ENCODE peak calls at places on chromosomes 3 and 15, in four cellular contexts. U is uterus, L is WERI-Rb-1, X is cardiac muscle cell. W is an unnamed sample.

GRCh38 chr3:188241072-188241471 is 87.1 kb downstream of the LPP start:
- DNase-seq in U (no peak), L (no peak), X (peak; percentile 67), W (no peak)

GRCh38 chr15:59105839-59106238 is 893 bp downstream of the CCNB2 start:
- DNase-seq in U (no peak), L (no peak), X (no peak), W (no peak)

GRCh38 chr3:146626384-146627122 is 21.4 kb upstream of the PLSCR5 start:
- DNase-seq in U (no peak), L (no peak), X (no peak), W (no peak)

GRCh38 chr3:195580733-195581443 is 2.9 kb downstream of the APOD start:
- DNase-seq in U (no peak), L (no peak), X (peak; percentile 37), W (no peak)

GRCh38 chr15:70856884-70857546 is 3.1 kb upstream of the LARP6 start:
- DNase-seq in U (peak; percentile 79), L (no peak), X (no peak), W (no peak)

GRCh38 chr15:69578792-69579587 is 126.4 kb downstream of the RPLP1 start:
- DNase-seq in U (peak; percentile 30), L (no peak), X (no peak), W (no peak)

GRCh38 chr15:95884276-95884675 is 446.2 kb upstream of the NR2F2 start:
- DNase-seq in U (no peak), L (no peak), X (no peak), W (no peak)

GRCh38 chr15:81003023-81003350 is 2.3 kb downstream of the TLNRD1 start:
- DNase-seq in U (no peak), L (no peak), X (no peak), W (no peak)

GRCh38 chr3:28624079-28624478 is 275.5 kb upstream of the AZI2 start:
- DNase-seq in U (no peak), L (no peak), X (no peak), W (no peak)

GRCh38 chr15:28058082-28058481 is 41.0 kb downstream of the OCA2 start:
- DNase-seq in U (no peak), L (no peak), X (no peak), W (no peak)

GRCh38 chr3:189944285-189945145 is 176.2 kb downstream of the P3H2 start:
- DNase-seq in U (no peak), L (no peak), X (no peak), W (no peak)

GRCh38 chr15:74345051-74345450 is 22.4 kb downstream of the CYP11A1 start:
- DNase-seq in U (no peak), L (no peak), X (no peak), W (no peak)

GRCh38 chr3:169454823-169455222 is 208.7 kb downstream of the MECOM start:
- DNase-seq in U (no peak), L (no peak), X (no peak), W (no peak)

GRCh38 chr3:153601422-153601853 is 439.4 kb downstream of the RAP2B start:
- DNase-seq in U (no peak), L (peak; percentile 14), X (no peak), W (no peak)

GRCh38 chr3:140972833-140973232 is 31.2 kb downstream of the SLC25A36 start:
- DNase-seq in U (no peak), L (no peak), X (no peak), W (no peak)
- TF ChIP-seq CTCF in U (no peak), L (no peak), X (peak; percentile 50), W (peak; percentile 67)

DNA sequence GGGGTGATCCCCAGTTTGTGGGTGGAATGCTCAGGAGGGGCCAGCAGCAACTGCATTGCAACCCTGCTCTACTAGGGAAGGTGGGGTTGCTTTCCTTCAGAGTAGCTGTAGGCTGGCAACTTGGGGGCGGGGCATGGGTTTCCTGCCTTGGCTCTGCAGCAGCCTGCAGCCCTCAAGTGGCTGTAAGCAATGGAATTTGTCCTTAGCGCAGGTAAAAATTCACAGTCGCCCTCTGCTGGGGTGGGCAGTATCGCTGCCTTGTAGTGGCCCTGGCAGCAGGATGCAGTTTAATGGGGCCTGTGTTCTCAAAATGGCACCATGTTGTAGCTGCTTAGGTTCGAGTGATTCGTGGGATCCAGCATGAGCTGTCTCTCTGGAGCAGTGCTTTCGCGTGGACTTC is 29.8 kb downstream of the STT3B start:
- DNase-seq in U (no peak), L (no peak), X (peak; percentile 51), W (no peak)
- TF ChIP-seq CTCF in U (no peak), L (no peak), X (no peak), W (no peak)

GRCh38 chr3:45715945-45716344 is 26.7 kb downstream of the SACM1L start:
- DNase-seq in U (no peak), L (no peak), X (no peak), W (no peak)

GRCh38 chr3:45711936-45712335 is 22.7 kb downstream of the SACM1L start:
- DNase-seq in U (no peak), L (no peak), X (no peak), W (no peak)

GRCh38 chr3:45716790-45717336 is 27.7 kb downstream of the SACM1L start:
- DNase-seq in U (no peak), L (no peak), X (no peak), W (no peak)

DNA sequence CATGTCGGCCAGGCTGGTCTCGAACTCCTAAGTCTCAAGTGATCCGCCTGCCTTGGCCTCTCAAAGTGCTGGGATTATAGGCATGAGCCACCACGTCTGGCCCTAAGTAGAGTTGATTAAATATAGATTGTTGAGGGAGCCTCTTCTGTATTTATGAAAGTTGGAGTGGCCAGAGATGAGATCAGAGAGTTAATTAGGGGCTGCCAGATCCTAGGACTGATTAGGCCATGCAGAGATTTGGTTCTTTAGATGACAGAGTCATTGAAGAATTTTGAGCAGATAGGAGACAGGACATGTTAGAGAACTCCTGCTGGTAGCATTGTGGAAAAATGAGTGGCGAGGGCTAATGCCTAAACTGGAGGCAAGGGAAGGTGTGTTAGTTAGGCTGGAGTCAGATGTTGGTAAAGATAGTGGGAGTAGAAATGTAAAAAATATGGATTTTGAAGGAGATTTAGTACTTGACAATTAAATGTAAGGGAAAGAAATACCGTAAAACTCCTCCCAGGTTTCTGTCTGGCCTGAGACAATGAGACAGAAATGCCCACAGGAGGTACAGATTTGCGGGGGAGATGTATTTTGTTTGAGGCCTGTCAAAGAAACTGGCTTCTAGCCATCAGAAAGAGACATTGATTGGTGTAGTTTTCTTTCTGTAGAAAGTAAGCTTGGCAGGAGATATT is 23.4 kb downstream of the SACM1L start:
- DNase-seq in U (no peak), L (no peak), X (no peak), W (no peak)
- TF ChIP-seq CTCF in U (no peak), L (no peak), X (no peak), W (no peak)

DNA sequence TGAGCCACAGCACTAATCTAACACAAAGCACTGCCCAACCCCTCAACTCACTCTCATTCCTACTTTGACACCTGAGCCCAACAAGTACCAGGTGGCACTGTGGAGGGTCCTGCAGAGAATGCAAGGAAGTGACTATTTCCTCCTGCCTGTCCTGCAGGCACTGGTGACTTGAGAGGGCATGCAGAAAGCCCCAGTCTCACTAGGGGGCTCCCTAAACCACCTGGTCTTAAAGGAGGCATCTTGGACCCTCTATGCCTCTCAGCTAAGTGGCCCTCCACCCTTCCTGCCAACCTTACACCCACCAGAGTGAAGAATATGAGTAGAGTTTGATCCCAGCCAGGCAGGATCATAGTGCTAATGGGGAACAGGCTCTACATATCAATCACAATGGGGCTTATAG is 15.2 kb downstream of the TRAIP start:
- DNase-seq in U (no peak), L (peak; percentile 59), X (peak; percentile 49), W (no peak)
- TF ChIP-seq CTCF in U (no peak), L (peak; percentile 85), X (peak; percentile 48), W (peak; percentile 62)

DNA sequence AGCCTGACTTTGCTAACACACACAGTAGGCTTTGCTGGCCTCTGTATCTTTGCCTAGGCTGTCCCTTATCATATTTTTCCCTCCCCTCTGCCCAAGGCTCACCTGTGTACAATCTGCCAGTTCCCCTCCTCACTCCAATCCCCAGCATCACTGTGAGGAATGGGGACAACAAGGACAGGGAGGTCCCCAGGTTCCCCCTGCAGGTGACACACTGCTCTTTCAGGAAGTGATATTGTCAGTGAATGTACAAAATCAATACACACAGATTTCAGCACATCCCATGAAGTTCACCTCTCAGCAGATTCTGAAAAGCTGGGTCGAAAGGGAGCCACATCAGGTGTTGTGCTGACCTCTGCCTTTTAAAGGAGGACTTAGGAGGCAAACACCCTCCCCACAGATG is 177.5 kb downstream of the RAB11A start:
- DNase-seq in U (no peak), L (peak; percentile 52), X (no peak), W (no peak)
- TF ChIP-seq CTCF in U (no peak), L (peak; percentile 57), X (no peak), W (peak; percentile 18)

W was measured in type B pancreatic cell.